ENCODE peak calls at places on chromosomes 5 and 9, in nine cellular contexts. One of them, this sample, is unnamed. For H3K4me1, the result is how much of the 10 kb centered on the place peaks cover.

GRCh38 chr5:61755726-61756125 is 423.7 kb downstream of the ZSWIM6 start:
- DNase-seq in cardiac muscle cell: no peak
- DNase-seq in CD8-positive, alpha-beta T cell: no peak
- DNase-seq in keratinocyte: no peak
- DNase-seq in GM23338: no peak
- DNase-seq in colonic mucosa: no peak
- DNase-seq in transverse colon: no peak
- DNase-seq in A549: no peak
- DNase-seq in HCT116: no peak
- DNase-seq in this sample: no peak

GRCh38 chr5:179257190-179257741 is 88.0 kb downstream of the ADAMTS2 start:
- DNase-seq in cardiac muscle cell: no peak
- DNase-seq in CD8-positive, alpha-beta T cell: no peak
- DNase-seq in keratinocyte: no peak
- DNase-seq in GM23338: no peak
- DNase-seq in colonic mucosa: peak
- DNase-seq in transverse colon: peak
- DNase-seq in A549: no peak
- DNase-seq in HCT116: no peak
- DNase-seq in this sample: peak

GRCh38 chr5:141001854-141002666 is 35.8 kb downstream of the PCDHAC2 start:
- DNase-seq in cardiac muscle cell: peak
- DNase-seq in CD8-positive, alpha-beta T cell: no peak
- DNase-seq in keratinocyte: no peak
- DNase-seq in GM23338: peak
- DNase-seq in colonic mucosa: peak
- DNase-seq in transverse colon: peak
- DNase-seq in A549: peak
- DNase-seq in HCT116: peak
- DNase-seq in this sample: no peak

GRCh38 chr5:40587284-40587882 is 92.3 kb upstream of the PTGER4 start:
- DNase-seq in cardiac muscle cell: no peak
- DNase-seq in CD8-positive, alpha-beta T cell: no peak
- DNase-seq in keratinocyte: no peak
- DNase-seq in GM23338: no peak
- DNase-seq in colonic mucosa: no peak
- DNase-seq in transverse colon: no peak
- DNase-seq in A549: no peak
- DNase-seq in HCT116: no peak
- DNase-seq in this sample: no peak

GRCh38 chr9:113519401-113520108 is 56.0 kb downstream of the RGS3 start:
- DNase-seq in cardiac muscle cell: no peak
- DNase-seq in CD8-positive, alpha-beta T cell: no peak
- DNase-seq in keratinocyte: no peak
- DNase-seq in GM23338: no peak
- DNase-seq in colonic mucosa: peak
- DNase-seq in transverse colon: peak
- DNase-seq in A549: peak
- DNase-seq in HCT116: no peak
- DNase-seq in this sample: no peak

GRCh38 chr9:36433386-36433785 is 33.3 kb upstream of the RNF38 start:
- DNase-seq in cardiac muscle cell: no peak
- DNase-seq in CD8-positive, alpha-beta T cell: no peak
- DNase-seq in keratinocyte: no peak
- DNase-seq in GM23338: no peak
- DNase-seq in colonic mucosa: no peak
- DNase-seq in transverse colon: no peak
- DNase-seq in A549: no peak
- DNase-seq in HCT116: no peak
- DNase-seq in this sample: no peak

GRCh38 chr5:180618830-180619562 is 27.7 kb upstream of the SCGB3A1 start:
- DNase-seq in cardiac muscle cell: peak
- DNase-seq in CD8-positive, alpha-beta T cell: peak
- DNase-seq in keratinocyte: no peak
- DNase-seq in GM23338: peak
- DNase-seq in colonic mucosa: no peak
- DNase-seq in transverse colon: no peak
- DNase-seq in A549: peak
- DNase-seq in HCT116: no peak
- DNase-seq in this sample: no peak

GRCh38 chr9:130196643-130197042 is 24.4 kb downstream of the NCS1 start:
- DNase-seq in cardiac muscle cell: no peak
- DNase-seq in CD8-positive, alpha-beta T cell: no peak
- DNase-seq in keratinocyte: no peak
- DNase-seq in GM23338: no peak
- DNase-seq in colonic mucosa: no peak
- DNase-seq in transverse colon: no peak
- DNase-seq in A549: no peak
- DNase-seq in HCT116: no peak
- DNase-seq in this sample: no peak

GRCh38 chr9:9729082-9729481 is 883.7 kb downstream of the PTPRD start:
- DNase-seq in cardiac muscle cell: no peak
- DNase-seq in CD8-positive, alpha-beta T cell: no peak
- DNase-seq in keratinocyte: no peak
- DNase-seq in GM23338: peak
- DNase-seq in colonic mucosa: no peak
- DNase-seq in transverse colon: no peak
- DNase-seq in A549: no peak
- DNase-seq in HCT116: no peak
- DNase-seq in this sample: no peak

GRCh38 chr9:85884236-85884635 is 56.7 kb upstream of the NAA35 start:
- DNase-seq in cardiac muscle cell: peak
- DNase-seq in CD8-positive, alpha-beta T cell: no peak
- DNase-seq in keratinocyte: no peak
- DNase-seq in GM23338: no peak
- DNase-seq in colonic mucosa: no peak
- DNase-seq in transverse colon: no peak
- DNase-seq in A549: peak
- DNase-seq in HCT116: no peak
- DNase-seq in this sample: no peak

GRCh38 chr5:122779451-122779850 is 4.6 kb downstream of the SNX2 start:
- DNase-seq in cardiac muscle cell: peak
- DNase-seq in CD8-positive, alpha-beta T cell: no peak
- DNase-seq in keratinocyte: no peak
- DNase-seq in GM23338: no peak
- DNase-seq in colonic mucosa: no peak
- DNase-seq in transverse colon: no peak
- DNase-seq in A549: no peak
- DNase-seq in HCT116: no peak
- DNase-seq in this sample: no peak

GRCh38 chr9:89455356-89455824 is 42.5 kb downstream of the SEMA4D start:
- DNase-seq in cardiac muscle cell: no peak
- DNase-seq in CD8-positive, alpha-beta T cell: peak
- DNase-seq in keratinocyte: no peak
- DNase-seq in GM23338: no peak
- DNase-seq in colonic mucosa: no peak
- DNase-seq in transverse colon: no peak
- DNase-seq in A549: no peak
- DNase-seq in HCT116: no peak
- DNase-seq in this sample: no peak

GRCh38 chr5:140113180-140113698 is 670 bp upstream of the PURA start:
- DNase-seq in cardiac muscle cell: no peak
- DNase-seq in CD8-positive, alpha-beta T cell: no peak
- DNase-seq in keratinocyte: no peak
- DNase-seq in GM23338: peak
- DNase-seq in colonic mucosa: peak
- DNase-seq in transverse colon: peak
- DNase-seq in A549: no peak
- DNase-seq in HCT116: no peak
- DNase-seq in this sample: peak

GRCh38 chr9:95970356-95970755 is 94.9 kb downstream of the ERCC6L2 start:
- DNase-seq in cardiac muscle cell: peak
- DNase-seq in CD8-positive, alpha-beta T cell: no peak
- DNase-seq in keratinocyte: no peak
- DNase-seq in GM23338: no peak
- DNase-seq in colonic mucosa: no peak
- DNase-seq in transverse colon: no peak
- DNase-seq in A549: no peak
- DNase-seq in HCT116: no peak
- DNase-seq in this sample: no peak

GRCh38 chr9:108546223-108546622 is 309.6 kb downstream of the ACTL7B start:
- DNase-seq in cardiac muscle cell: peak
- DNase-seq in CD8-positive, alpha-beta T cell: no peak
- DNase-seq in keratinocyte: no peak
- DNase-seq in GM23338: no peak
- DNase-seq in colonic mucosa: no peak
- DNase-seq in transverse colon: no peak
- DNase-seq in A549: no peak
- DNase-seq in HCT116: no peak
- DNase-seq in this sample: no peak

GRCh38 chr5:135244620-135245021 is 154.4 kb downstream of the MACROH2A1 start:
- DNase-seq in cardiac muscle cell: no peak
- DNase-seq in CD8-positive, alpha-beta T cell: peak
- DNase-seq in keratinocyte: no peak
- DNase-seq in GM23338: no peak
- DNase-seq in colonic mucosa: peak
- DNase-seq in transverse colon: no peak
- DNase-seq in A549: no peak
- DNase-seq in HCT116: no peak
- DNase-seq in this sample: no peak

GRCh38 chr9:74773886-74774479 is 113.7 kb downstream of the TRPM6 start:
- DNase-seq in cardiac muscle cell: peak
- DNase-seq in CD8-positive, alpha-beta T cell: peak
- DNase-seq in keratinocyte: peak
- DNase-seq in GM23338: peak
- DNase-seq in colonic mucosa: peak
- DNase-seq in transverse colon: peak
- DNase-seq in A549: peak
- DNase-seq in HCT116: peak
- DNase-seq in this sample: peak

GRCh38 chr5:54302267-54302687 is 8.1 kb downstream of the ARL15 start:
- DNase-seq in cardiac muscle cell: peak
- DNase-seq in CD8-positive, alpha-beta T cell: no peak
- DNase-seq in keratinocyte: no peak
- DNase-seq in GM23338: no peak
- DNase-seq in colonic mucosa: no peak
- DNase-seq in transverse colon: no peak
- DNase-seq in A549: no peak
- DNase-seq in HCT116: no peak
- DNase-seq in this sample: no peak

GRCh38 chr9:83445703-83446102 is 92.5 kb downstream of the FRMD3 start:
- DNase-seq in cardiac muscle cell: no peak
- DNase-seq in CD8-positive, alpha-beta T cell: no peak
- DNase-seq in keratinocyte: no peak
- DNase-seq in GM23338: no peak
- DNase-seq in colonic mucosa: no peak
- DNase-seq in transverse colon: no peak
- DNase-seq in A549: no peak
- DNase-seq in HCT116: no peak
- DNase-seq in this sample: no peak

GRCh38 chr9:133273098-133273497 is 1.9 kb downstream of the ABO start:
- DNase-seq in cardiac muscle cell: no peak
- DNase-seq in CD8-positive, alpha-beta T cell: no peak
- DNase-seq in keratinocyte: no peak
- DNase-seq in GM23338: no peak
- DNase-seq in colonic mucosa: no peak
- DNase-seq in transverse colon: no peak
- DNase-seq in A549: no peak
- DNase-seq in HCT116: no peak
- DNase-seq in this sample: no peak

GRCh38 chr5:14879985-14880589 is 8.5 kb upstream of the ANKH start:
- DNase-seq in cardiac muscle cell: peak
- DNase-seq in CD8-positive, alpha-beta T cell: no peak
- DNase-seq in keratinocyte: no peak
- DNase-seq in GM23338: no peak
- DNase-seq in colonic mucosa: no peak
- DNase-seq in transverse colon: no peak
- DNase-seq in A549: no peak
- DNase-seq in HCT116: no peak
- DNase-seq in this sample: no peak

GRCh38 chr5:14204785-14205321 is 61.7 kb downstream of the TRIO start:
- DNase-seq in cardiac muscle cell: peak
- DNase-seq in CD8-positive, alpha-beta T cell: no peak
- DNase-seq in keratinocyte: no peak
- DNase-seq in GM23338: peak
- DNase-seq in colonic mucosa: peak
- DNase-seq in transverse colon: peak
- DNase-seq in A549: peak
- DNase-seq in HCT116: no peak
- DNase-seq in this sample: peak

GRCh38 chr5:154701181-154701580 is 54.0 kb upstream of the LARP1 start:
- DNase-seq in cardiac muscle cell: no peak
- DNase-seq in CD8-positive, alpha-beta T cell: no peak
- DNase-seq in keratinocyte: no peak
- DNase-seq in GM23338: no peak
- DNase-seq in colonic mucosa: no peak
- DNase-seq in transverse colon: no peak
- DNase-seq in A549: no peak
- DNase-seq in HCT116: no peak
- DNase-seq in this sample: no peak
- H3K27ac ChIP-seq in cardiac muscle cell: no peak
- H3K27ac ChIP-seq in CD8-positive, alpha-beta T cell: no peak
- H3K27ac ChIP-seq in keratinocyte: no peak
- H3K27ac ChIP-seq in GM23338: peak
- H3K27ac ChIP-seq in colonic mucosa: no peak
- H3K27ac ChIP-seq in transverse colon: no peak
- H3K27ac ChIP-seq in A549: no peak
- H3K27ac ChIP-seq in HCT116: no peak
- H3K27ac ChIP-seq in this sample: no peak

DNA sequence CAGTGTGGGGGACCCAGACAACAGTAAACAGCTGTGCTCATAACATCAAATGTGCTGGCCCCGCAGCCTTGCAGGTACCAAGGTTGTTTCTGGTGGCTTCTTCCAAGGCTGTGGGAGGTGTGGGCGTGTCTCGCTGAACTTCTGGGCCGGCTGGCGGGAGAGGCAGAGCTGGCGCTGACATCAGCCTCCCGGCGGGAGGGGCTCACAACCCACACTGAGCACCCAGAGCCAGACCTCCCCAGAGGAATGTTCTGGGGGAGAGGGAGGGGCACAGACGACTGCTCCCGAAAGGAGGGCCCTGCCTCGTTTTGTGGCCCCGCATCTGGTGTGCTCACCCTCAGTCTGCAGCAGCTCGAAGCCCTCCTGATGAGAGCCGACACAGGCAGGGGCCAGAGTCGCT is 6.9 kb upstream of the SLC12A7 start:
- DNase-seq in cardiac muscle cell: peak
- DNase-seq in CD8-positive, alpha-beta T cell: no peak
- DNase-seq in keratinocyte: no peak
- DNase-seq in GM23338: no peak
- DNase-seq in colonic mucosa: peak
- DNase-seq in transverse colon: peak
- DNase-seq in A549: no peak
- DNase-seq in HCT116: no peak
- DNase-seq in this sample: no peak
- H3K4me1 ChIP-seq in cardiac muscle cell: under half
- H3K4me1 ChIP-seq in CD8-positive, alpha-beta T cell: under half
- H3K4me1 ChIP-seq in keratinocyte: under half
- H3K4me1 ChIP-seq in GM23338: under half
- H3K4me1 ChIP-seq in colonic mucosa: under half
- H3K4me1 ChIP-seq in transverse colon: under half
- H3K4me1 ChIP-seq in A549: under half
- H3K4me1 ChIP-seq in HCT116: under half
- H3K4me1 ChIP-seq in this sample: under half

GRCh38 chr5:132471944-132472343 is 18.6 kb downstream of the IRF1 start:
- DNase-seq in cardiac muscle cell: no peak
- DNase-seq in CD8-positive, alpha-beta T cell: no peak
- DNase-seq in keratinocyte: no peak
- DNase-seq in GM23338: no peak
- DNase-seq in colonic mucosa: no peak
- DNase-seq in transverse colon: peak
- DNase-seq in A549: no peak
- DNase-seq in HCT116: no peak
- DNase-seq in this sample: peak
- H3K27ac ChIP-seq in cardiac muscle cell: no peak
- H3K27ac ChIP-seq in CD8-positive, alpha-beta T cell: peak
- H3K27ac ChIP-seq in keratinocyte: no peak
- H3K27ac ChIP-seq in GM23338: no peak
- H3K27ac ChIP-seq in colonic mucosa: no peak
- H3K27ac ChIP-seq in transverse colon: no peak
- H3K27ac ChIP-seq in A549: no peak
- H3K27ac ChIP-seq in HCT116: no peak
- H3K27ac ChIP-seq in this sample: no peak

GRCh38 chr9:127139775-127140174 is 17.3 kb upstream of the ANGPTL2 start:
- DNase-seq in cardiac muscle cell: no peak
- DNase-seq in CD8-positive, alpha-beta T cell: no peak
- DNase-seq in keratinocyte: no peak
- DNase-seq in GM23338: no peak
- DNase-seq in colonic mucosa: peak
- DNase-seq in transverse colon: no peak
- DNase-seq in A549: no peak
- DNase-seq in HCT116: no peak
- DNase-seq in this sample: peak
- H3K4me1 ChIP-seq in cardiac muscle cell: under half
- H3K4me1 ChIP-seq in CD8-positive, alpha-beta T cell: under half
- H3K4me1 ChIP-seq in keratinocyte: under half
- H3K4me1 ChIP-seq in GM23338: under half
- H3K4me1 ChIP-seq in colonic mucosa: under half
- H3K4me1 ChIP-seq in transverse colon: under half
- H3K4me1 ChIP-seq in A549: under half
- H3K4me1 ChIP-seq in HCT116: under half
- H3K4me1 ChIP-seq in this sample: under half